ENCODE peak calls at places on chromosome 1, in five cellular contexts. G, K, T, N and B are unnamed samples.

GRCh38 chr1:23980725-23981063 is 567 bp upstream of the SRSF10 start:
- DNase-seq in G (no peak), K (peak), T (no peak), N (peak), B (peak)

GRCh38 chr1:28213315-28213714 is 19.5 kb downstream of the DNAJC8 start:
- DNase-seq in G (no peak), K (peak), T (no peak), N (no peak), B (no peak)

GRCh38 chr1:27557596-27558340 is 46.2 kb downstream of the AHDC1 start:
- DNase-seq in G (no peak), K (no peak), T (peak), N (no peak), B (no peak)

GRCh38 chr1:54594463-54594862 is 28.9 kb downstream of the FAM151A start:
- DNase-seq in G (no peak), K (no peak), T (no peak), N (no peak), B (no peak)

GRCh38 chr1:15475737-15476314 is at the start of gene CELA2B:
- DNase-seq in G (no peak), K (no peak), T (no peak), N (no peak), B (no peak)

GRCh38 chr1:65793359-65793732 is 651 bp downstream of the PDE4B start:
- DNase-seq in G (no peak), K (peak), T (peak), N (no peak), B (peak)

GRCh38 chr1:167829868-167830267 is 84.1 kb downstream of the ADCY10 start:
- DNase-seq in G (no peak), K (no peak), T (no peak), N (no peak), B (no peak)

GRCh38 chr1:203395746-203396145 is 44.8 kb upstream of the FMOD start:
- DNase-seq in G (no peak), K (no peak), T (no peak), N (no peak), B (no peak)

GRCh38 chr1:223133824-223134435 is 9.1 kb downstream of the TLR5 start:
- DNase-seq in G (peak), K (peak), T (peak), N (peak), B (peak)

GRCh38 chr1:83034846-83035245 is 964.1 kb downstream of the TTLL7 start:
- DNase-seq in G (no peak), K (no peak), T (no peak), N (no peak), B (no peak)

GRCh38 chr1:152141971-152142584 is 16.9 kb downstream of the RPTN start:
- DNase-seq in G (peak), K (peak), T (peak), N (peak), B (peak)
- TF ChIP-seq CTCF in G (peak), K (peak), T (peak), N (peak), B (peak)

GRCh38 chr1:211280910-211281309 is 21.7 kb downstream of the RCOR3 start:
- DNase-seq in G (no peak), K (no peak), T (no peak), N (no peak), B (no peak)
- H3K27ac ChIP-seq in G (no peak), K (peak), T (peak), N (no peak), B (no peak)

DNA sequence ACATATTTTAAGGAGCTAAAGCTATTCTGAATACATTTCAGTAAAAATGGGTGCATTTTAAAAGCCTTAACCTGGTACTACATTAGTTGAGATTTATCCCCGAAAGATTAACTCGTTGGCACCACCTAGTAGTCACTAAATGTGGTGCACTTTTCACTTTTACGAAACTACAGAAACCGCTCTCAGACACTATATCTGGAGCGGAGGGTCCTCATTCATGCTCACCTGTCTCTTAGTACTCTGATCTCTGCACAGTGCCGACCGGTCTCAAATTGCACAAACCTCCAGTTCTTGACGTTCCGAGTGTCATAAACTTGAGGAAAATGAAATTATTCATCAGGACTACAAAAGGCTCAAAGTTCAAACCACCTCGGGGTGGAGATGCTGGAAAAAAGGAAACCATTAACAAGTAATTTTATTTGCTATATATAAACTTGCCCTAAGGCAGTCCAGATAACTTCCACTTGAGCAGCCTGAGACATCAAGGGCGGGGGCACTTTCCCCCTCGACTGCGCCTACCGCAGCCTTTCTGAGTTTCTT is 722 bp downstream of the LZIC start:
- DNase-seq in G (no peak), K (peak), T (no peak), N (no peak), B (peak)
- TF ChIP-seq CTCF in G (peak), K (peak), T (peak), N (peak), B (peak)

DNA sequence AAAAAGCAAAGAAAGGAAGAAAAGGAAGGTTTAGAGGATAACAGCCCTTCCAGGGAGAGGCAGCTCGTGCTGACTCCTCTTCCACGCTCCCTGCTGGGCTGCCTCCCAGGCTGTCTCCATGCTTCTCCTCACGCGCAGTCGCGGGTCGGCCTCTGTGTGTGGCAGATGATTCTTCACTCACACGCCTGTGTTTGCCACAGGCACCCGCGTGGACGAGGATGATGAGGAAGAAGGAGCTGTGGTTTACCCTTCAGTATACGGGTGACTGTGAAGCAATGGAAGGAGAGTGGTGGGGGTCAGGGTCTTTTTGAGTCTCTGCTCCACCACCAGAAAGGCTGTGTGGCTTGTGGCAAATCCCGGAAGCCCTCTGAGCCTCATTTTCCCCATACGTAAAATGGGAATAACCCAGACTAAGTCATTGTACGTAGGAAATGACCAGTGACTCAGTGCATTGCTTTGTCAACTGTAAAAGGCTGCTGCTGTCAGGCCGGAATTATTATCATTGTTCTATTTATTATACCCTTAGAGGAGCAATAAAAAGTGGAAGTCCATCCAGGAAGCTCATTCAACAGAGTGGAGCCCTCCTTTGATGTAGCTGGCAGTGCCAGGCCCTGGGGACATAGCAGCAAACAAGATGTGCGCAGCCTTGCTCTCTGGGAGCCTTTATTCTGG is 11.9 kb upstream of the SH2D2A start:
- DNase-seq in G (no peak), K (no peak), T (no peak), N (no peak), B (no peak)
- H3K27ac ChIP-seq in G (no peak), K (no peak), T (no peak), N (no peak), B (no peak)

DNA sequence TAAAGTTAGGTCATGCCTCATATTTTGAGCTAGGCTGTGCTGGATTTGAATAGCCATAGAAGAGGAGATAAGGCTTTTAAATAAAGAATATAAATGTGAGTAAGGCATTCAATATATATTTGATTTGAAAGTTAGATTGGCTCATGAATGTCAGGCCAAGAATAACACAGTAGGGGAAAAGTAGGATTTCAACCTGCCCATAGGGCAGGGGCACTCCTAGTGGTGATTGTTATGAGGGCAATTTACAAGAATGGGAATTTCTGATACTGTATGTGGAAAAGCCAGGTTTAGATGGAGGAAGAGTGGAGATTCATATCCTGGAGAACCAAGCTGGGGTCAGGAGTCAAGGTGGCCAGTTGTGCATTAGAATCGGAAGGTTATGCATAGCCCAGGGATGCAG is 74.9 kb downstream of the DNAH14 start:
- DNase-seq in G (no peak), K (no peak), T (no peak), N (no peak), B (no peak)
- TF ChIP-seq CTCF in G (no peak), K (peak), T (no peak), N (no peak), B (no peak)

DNA sequence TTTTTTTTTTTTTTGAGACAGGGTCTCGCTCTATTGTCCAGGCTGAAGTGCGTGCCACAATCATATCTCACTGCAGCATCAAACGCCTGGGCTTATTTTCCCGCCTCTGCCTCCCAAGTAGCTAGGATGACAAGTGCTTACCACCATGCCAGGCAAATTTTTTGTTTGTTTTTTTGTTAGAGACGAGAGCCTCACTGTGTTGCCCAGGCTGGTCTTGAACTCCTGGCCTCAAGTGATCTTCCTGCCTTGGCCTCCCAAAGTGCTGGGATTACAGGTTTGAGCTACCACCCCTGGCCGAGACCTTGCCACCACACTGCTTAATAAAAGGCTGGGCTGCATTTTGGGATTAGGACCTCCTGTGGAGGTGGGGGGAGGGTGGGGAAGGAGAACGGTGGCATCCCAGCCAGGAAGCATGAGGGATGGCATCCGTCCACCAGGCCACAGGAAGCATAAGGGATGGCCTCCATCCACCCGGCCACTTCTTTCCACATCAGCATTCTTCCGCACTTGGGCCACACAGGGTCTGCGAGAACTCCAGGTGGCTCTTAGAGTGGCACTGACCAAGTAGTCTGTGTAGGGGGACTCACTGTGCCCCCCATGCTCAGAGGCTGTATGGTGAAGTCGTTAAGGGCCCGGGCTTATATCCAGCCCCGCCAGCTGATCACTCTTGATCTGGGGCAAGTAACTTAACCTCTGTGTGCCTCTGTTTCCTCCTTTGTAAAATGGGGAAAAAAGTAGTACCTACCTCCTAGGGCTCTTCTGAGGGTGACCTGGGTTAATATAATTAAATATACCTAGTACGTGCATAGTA is 75.0 kb downstream of the GALNT2 start:
- DNase-seq in G (no peak), K (no peak), T (no peak), N (no peak), B (no peak)
- H3K27ac ChIP-seq in G (peak), K (no peak), T (no peak), N (no peak), B (no peak)

GRCh38 chr1:8422439-8423133 is 104.7 kb downstream of the SLC45A1 start:
- DNase-seq in G (no peak), K (peak), T (no peak), N (no peak), B (peak)

GRCh38 chr1:8425150-8425780 is 107.4 kb downstream of the SLC45A1 start:
- DNase-seq in G (no peak), K (peak), T (no peak), N (no peak), B (no peak)

GRCh38 chr1:8423134-8423701 is 105.3 kb downstream of the SLC45A1 start:
- DNase-seq in G (no peak), K (peak), T (peak), N (peak), B (peak)

GRCh38 chr1:8424539-8425116 is 106.7 kb downstream of the SLC45A1 start:
- DNase-seq in G (no peak), K (no peak), T (peak), N (no peak), B (peak)

DNA sequence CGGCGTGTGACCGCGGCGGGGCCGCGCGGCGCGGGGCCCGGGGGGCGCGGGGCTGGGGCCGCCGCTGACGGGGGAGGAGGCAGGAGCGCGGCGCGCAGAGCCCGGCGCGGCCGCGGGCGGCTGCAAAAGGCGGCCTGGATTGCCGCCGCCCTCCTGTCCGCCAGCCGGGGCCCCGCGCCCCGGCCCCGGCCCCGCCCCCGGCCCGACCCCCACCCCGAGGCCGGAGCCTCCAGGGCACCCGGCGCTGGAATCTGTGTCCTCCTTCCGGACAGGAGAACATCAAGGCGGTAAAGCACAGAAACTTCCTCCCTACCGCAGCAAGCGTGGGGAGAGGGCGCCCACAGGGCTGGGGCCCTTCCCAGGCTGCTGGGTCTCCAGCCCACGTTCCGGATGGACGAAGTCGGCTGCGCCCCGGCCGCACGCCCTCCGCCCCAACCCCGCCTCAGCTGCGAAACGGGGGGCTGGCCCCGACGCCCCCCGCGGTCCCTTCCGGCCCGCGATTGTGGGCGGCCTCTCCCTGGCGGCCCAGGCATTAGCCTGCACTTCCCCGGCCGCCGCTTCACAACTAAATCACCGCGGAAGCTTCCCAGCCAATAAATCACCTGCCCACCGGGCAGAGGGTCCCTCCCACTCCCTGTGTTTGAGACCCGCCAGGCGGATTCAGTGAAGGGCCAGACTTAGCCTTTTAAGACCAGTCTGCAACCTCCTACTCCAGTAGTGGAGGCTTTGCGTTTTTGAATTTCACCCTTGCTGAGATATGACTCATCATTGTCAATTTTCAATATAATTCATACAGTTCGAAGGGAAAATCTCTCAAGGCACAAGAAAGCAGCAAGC is 106.0 kb downstream of the SLC45A1 start:
- DNase-seq in G (no peak), K (peak), T (peak), N (peak), B (peak)
- TF ChIP-seq CTCF in G (no peak), K (no peak), T (peak), N (no peak), B (no peak)

DNA sequence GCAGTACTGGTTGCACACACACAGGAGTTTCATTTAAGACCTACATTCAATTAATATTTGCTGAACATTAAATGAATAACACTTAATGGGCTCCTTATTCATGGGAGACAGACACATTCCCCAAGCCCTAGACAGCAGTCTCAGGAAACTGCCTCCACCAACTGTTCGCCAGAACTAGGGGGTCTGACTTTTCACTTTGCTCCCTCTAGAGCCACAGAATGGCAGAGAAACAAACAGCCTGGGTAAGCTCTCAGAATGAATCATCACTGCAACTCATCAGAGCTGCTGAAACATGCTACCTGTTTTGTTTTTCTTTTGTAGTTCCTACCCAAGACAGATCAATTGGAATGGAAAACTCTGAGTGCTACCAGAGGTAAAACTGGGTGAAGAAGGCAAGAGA is 31.7 kb downstream of the ELK4 start:
- DNase-seq in G (no peak), K (peak), T (no peak), N (no peak), B (no peak)
- H3K27ac ChIP-seq in G (peak), K (peak), T (peak), N (peak), B (no peak)